ENCODE peak calls at places on chromosomes 4 and X, in six cellular contexts. S, A, O, E, R and H are unnamed samples.

GRCh38 chr4:79652232-79652631 is 244.2 kb upstream of the GK2 start:
- DNase-seq in S (no peak), A (no peak), R (no peak), O (no peak), E (no peak), H (no peak)

GRCh38 chrX:102863735-102864134 is 73.3 kb upstream of the RAB40AL start:
- DNase-seq in R (peak; percentile 76), A (peak; percentile 39), E (peak; percentile 46), O (peak; percentile 95), S (peak; percentile 68), H (peak; percentile 94)

GRCh38 chr4:174047363-174047762 is 236.1 kb downstream of the FBXO8 start:
- DNase-seq in S (no peak), A (no peak), E (no peak), R (no peak), O (no peak), H (no peak)

GRCh38 chr4:26388671-26389070 is 67.9 kb downstream of the RBPJ start:
- DNase-seq in E (no peak), A (no peak), R (no peak), O (no peak), S (no peak), H (no peak)

GRCh38 chr4:72326692-72327632 is 242.1 kb downstream of the ADAMTS3 start:
- DNase-seq in S (no peak), R (peak; percentile 51), A (peak; percentile 8), E (no peak), O (no peak), H (no peak)

GRCh38 chrX:56576721-56577120 is 13.3 kb downstream of the UBQLN2 start:
- DNase-seq in A (no peak), R (no peak), S (no peak), O (no peak), E (no peak), H (no peak)

GRCh38 chr4:68599150-68599549 is 23.0 kb upstream of the UGT2B17 start:
- DNase-seq in E (no peak), O (no peak), R (no peak), A (no peak), S (no peak), H (no peak)

GRCh38 chr4:185242749-185243533 is 33.5 kb downstream of the SNX25 start:
- DNase-seq in O (no peak), E (no peak), A (no peak), S (no peak), R (no peak), H (no peak)

GRCh38 chrX:38220024-38220935 is at the start of gene SRPX:
- DNase-seq in A (peak; percentile 41), S (no peak), O (peak; percentile 76), E (no peak), R (peak; percentile 77), H (peak; percentile 79)

GRCh38 chr4:80255374-80256095 is 10.9 kb upstream of the FGF5 start:
- DNase-seq in R (no peak), O (no peak), A (no peak), E (no peak), S (no peak), H (no peak)

GRCh38 chr4:137558951-137559350 is 26.7 kb upstream of the PCDH18 start:
- DNase-seq in O (no peak), R (no peak), E (no peak), S (no peak), A (no peak), H (no peak)

GRCh38 chr4:181261279-181261678 is 981.9 kb upstream of the TENM3 start:
- DNase-seq in E (no peak), R (peak; percentile 86), S (no peak), O (peak; percentile 69), A (no peak), H (no peak)

GRCh38 chr4:184838249-184839074 is 12.7 kb upstream of the ACSL1 start:
- DNase-seq in A (no peak), O (no peak), S (no peak), R (peak; percentile 58), E (no peak), H (no peak)

GRCh38 chr4:65597697-65598096 is 72.6 kb downstream of the EPHA5 start:
- DNase-seq in E (no peak), R (no peak), A (no peak), S (no peak), O (no peak), H (no peak)

GRCh38 chrX:148878371-148878770 is 378.0 kb downstream of the AFF2 start:
- DNase-seq in E (no peak), O (no peak), A (no peak), S (no peak), R (peak; percentile 61), H (no peak)

GRCh38 chrX:139965421-139965820 is at the start of gene CXorf66:
- DNase-seq in A (no peak), S (no peak), O (no peak), E (no peak), R (no peak), H (no peak)

GRCh38 chr4:41213563-41214157 is 682 bp downstream of the APBB2 start:
- DNase-seq in A (no peak), R (no peak), S (no peak), E (no peak), O (no peak), H (peak; percentile 58)

GRCh38 chrX:129637217-129638109 is 17.3 kb downstream of the APLN start:
- DNase-seq in R (peak; percentile 75), O (peak; percentile 90), E (peak; percentile 45), A (peak; percentile 36), S (peak; percentile 34), H (peak; percentile 90)

GRCh38 chr4:74059161-74059829 is 20.8 kb upstream of the CXCL3 start:
- DNase-seq in R (no peak), A (no peak), E (no peak), O (no peak), S (no peak), H (no peak)

GRCh38 chr4:124184767-124185166 is 527.8 kb downstream of the ANKRD50 start:
- DNase-seq in S (no peak), R (no peak), E (no peak), A (no peak), O (no peak), H (no peak)

GRCh38 chr4:80173387-80173786 is 23.9 kb upstream of the PRDM8 start:
- DNase-seq in A (no peak), S (no peak), O (no peak), E (peak; percentile 39), R (no peak), H (no peak)

GRCh38 chr4:165131247-165131832 is 18.7 kb upstream of the TMEM192 start:
- DNase-seq in O (peak; percentile 94), R (peak; percentile 69), S (peak; percentile 40), A (peak; percentile 46), E (peak; percentile 30), H (no peak)

GRCh38 chrX:119763175-119763574 is 4.8 kb downstream of the SOWAHD start:
- DNase-seq in S (no peak), A (no peak), E (no peak), O (no peak), R (peak; percentile 86), H (no peak)

GRCh38 chrX:83658731-83659130 is 150.6 kb downstream of the POU3F4 start:
- DNase-seq in S (no peak), A (no peak), O (no peak), E (no peak), R (peak; percentile 21), H (no peak)

GRCh38 chr4:117093581-117093980 is 8.2 kb upstream of the TRAM1L1 start:
- DNase-seq in R (no peak), O (no peak), E (no peak), S (no peak), A (no peak), H (no peak)

GRCh38 chr4:169340834-169341233 is 70.1 kb upstream of the SH3RF1 start:
- DNase-seq in R (no peak), A (no peak), S (no peak), E (no peak), O (no peak), H (no peak)

GRCh38 chrX:40887476-40887875 is 152.1 kb upstream of the MED14 start:
- DNase-seq in S (no peak), E (no peak), A (no peak), O (no peak), R (no peak), H (no peak)

GRCh38 chrX:40885984-40886383 is 150.6 kb upstream of the MED14 start:
- DNase-seq in S (no peak), E (no peak), O (no peak), R (no peak), A (no peak), H (no peak)

GRCh38 chrX:40878821-40879571 is 143.7 kb upstream of the MED14 start:
- DNase-seq in O (peak; percentile 69), A (no peak), R (peak; percentile 51), E (no peak), S (no peak), H (no peak)

GRCh38 chrX:40880712-40881111 is 145.4 kb upstream of the MED14 start:
- DNase-seq in S (no peak), O (peak; percentile 65), E (no peak), R (peak; percentile 22), A (no peak), H (no peak)

GRCh38 chrX:40883021-40883619 is 147.8 kb upstream of the MED14 start:
- DNase-seq in R (no peak), E (no peak), S (no peak), A (no peak), O (no peak), H (no peak)
- H3K27ac ChIP-seq in R (no peak overlapping the region), E (no peak overlapping the region), S (no peak overlapping the region), A (no peak overlapping the region), O (no peak overlapping the region), H (no peak overlapping the region)

DNA sequence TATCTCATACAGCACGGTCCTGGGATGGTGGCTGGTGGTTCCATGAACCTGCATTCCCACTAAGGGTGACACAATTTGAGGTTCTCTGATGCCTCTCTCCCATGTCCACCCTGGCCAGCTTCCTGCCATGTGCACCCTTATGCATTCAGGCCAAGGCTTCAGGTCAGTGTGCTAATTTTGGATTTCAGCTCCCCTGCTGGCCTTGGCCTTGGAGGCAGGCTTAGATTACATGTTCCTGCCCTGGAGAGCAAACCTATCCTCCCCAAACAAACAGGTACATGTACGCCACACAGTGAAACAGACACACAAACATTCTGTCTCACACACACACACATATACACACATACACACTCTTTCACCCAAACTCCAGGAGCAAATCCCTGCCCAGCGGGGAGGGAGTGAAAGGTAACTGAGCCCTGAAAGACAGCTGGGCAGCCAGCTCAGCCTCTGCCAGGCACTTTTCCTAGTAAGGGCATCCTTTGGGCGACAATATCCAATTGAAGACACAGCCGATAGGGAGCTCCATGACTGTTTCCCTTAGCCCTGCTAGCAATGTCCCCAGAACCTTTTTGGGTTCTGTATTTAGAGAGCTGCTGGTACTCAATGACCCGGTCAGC is 62.7 kb upstream of the ARHGAP36 start:
- DNase-seq in R (no peak), O (no peak), A (no peak), E (no peak), S (no peak), H (no peak)
- H3K4me1 ChIP-seq in R (no peaks in the 10 kb centered on the region), O (no peaks in the 10 kb centered on the region), A (no peaks in the 10 kb centered on the region), E (no peaks in the 10 kb centered on the region), S (no peaks in the 10 kb centered on the region), H (no peaks in the 10 kb centered on the region)

GRCh38 chr4:183101956-183102480 is 3.0 kb downstream of the WWC2 start:
- DNase-seq in O (no peak), R (no peak), E (no peak), A (no peak), S (no peak), H (no peak)
- H3K4me3 ChIP-seq in O (peak overlapping the region; percentile 97), R (no peak overlapping the region), E (no peak overlapping the region), A (no peak overlapping the region), S (no peak overlapping the region), H (no peak overlapping the region)

DNA sequence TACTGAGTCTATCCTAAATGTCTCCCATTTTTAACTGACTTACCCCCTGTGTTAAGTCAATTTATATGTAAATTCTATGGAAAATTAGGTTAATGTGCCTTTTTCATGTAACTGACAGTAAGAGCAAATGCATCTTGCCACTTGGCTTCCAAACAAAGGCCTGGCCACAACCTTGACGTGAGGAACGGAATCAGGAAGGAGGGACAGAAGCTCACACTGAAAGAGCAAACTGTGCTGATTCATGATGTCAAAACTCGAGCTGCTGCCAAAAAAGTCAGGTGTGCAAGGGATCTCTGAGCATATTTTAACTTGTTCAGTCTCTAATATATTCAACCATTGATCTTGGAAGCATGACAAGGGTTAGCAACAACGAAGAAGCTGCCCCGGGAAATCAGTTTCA is 35.8 kb downstream of the GPM6A start:
- DNase-seq in A (no peak), E (no peak), S (no peak), O (peak; percentile 73), R (peak; percentile 36), H (no peak)
- H3K27ac ChIP-seq in A (no peak overlapping the region), E (no peak overlapping the region), S (no peak overlapping the region), O (no peak overlapping the region), R (no peak overlapping the region), H (no peak overlapping the region)